ENCODE peak calls at places on chromosomes 7 and 10, in six cellular contexts. One of them, this sample, is unnamed.

GRCh38 chr10:84895541-84895940 is 567.2 kb downstream of the CCSER2 start:
- DNase-seq in A549: no peak
- DNase-seq in H1: no peak
- DNase-seq in SK-N-SH: no peak
- DNase-seq in K562: no peak
- DNase-seq in HepG2: no peak
- DNase-seq in this sample: no peak

GRCh38 chr10:91590904-91591791 is 41.7 kb downstream of the PPP1R3C start:
- DNase-seq in A549: peak; percentile 66
- DNase-seq in H1: no peak
- DNase-seq in SK-N-SH: peak; percentile 73
- DNase-seq in K562: peak; percentile 67
- DNase-seq in HepG2: no peak
- DNase-seq in this sample: no peak

GRCh38 chr10:106175760-106176377 is 988.6 kb downstream of the SORCS1 start:
- DNase-seq in A549: no peak
- DNase-seq in H1: no peak
- DNase-seq in SK-N-SH: no peak
- DNase-seq in K562: no peak
- DNase-seq in HepG2: no peak
- DNase-seq in this sample: no peak

GRCh38 chr7:4040031-4040928 is 641.8 kb upstream of the FOXK1 start:
- DNase-seq in A549: no peak
- DNase-seq in H1: peak; percentile 70
- DNase-seq in SK-N-SH: peak; percentile 7
- DNase-seq in K562: no peak
- DNase-seq in HepG2: no peak
- DNase-seq in this sample: no peak

GRCh38 chr10:78849115-78849514 is 219.7 kb upstream of the ZMIZ1 start:
- DNase-seq in A549: no peak
- DNase-seq in H1: no peak
- DNase-seq in SK-N-SH: no peak
- DNase-seq in K562: peak; percentile 15
- DNase-seq in HepG2: no peak
- DNase-seq in this sample: no peak

GRCh38 chr7:101870361-101871062 is 53.1 kb downstream of the CUX1 start:
- DNase-seq in A549: peak; percentile 32
- DNase-seq in H1: no peak
- DNase-seq in SK-N-SH: peak; percentile 54
- DNase-seq in K562: peak; percentile 57
- DNase-seq in HepG2: peak; percentile 28
- DNase-seq in this sample: no peak

GRCh38 chr10:50600286-50600685 is 23.5 kb downstream of the SGMS1 start:
- DNase-seq in A549: no peak
- DNase-seq in H1: no peak
- DNase-seq in SK-N-SH: no peak
- DNase-seq in K562: no peak
- DNase-seq in HepG2: no peak
- DNase-seq in this sample: no peak

GRCh38 chr10:102157224-102157623 is 5.0 kb downstream of the NOLC1 start:
- DNase-seq in A549: no peak
- DNase-seq in H1: no peak
- DNase-seq in SK-N-SH: no peak
- DNase-seq in K562: no peak
- DNase-seq in HepG2: no peak
- DNase-seq in this sample: no peak

GRCh38 chr7:80136276-80137045 is 1.8 kb downstream of the GNAI1 start:
- DNase-seq in A549: no peak
- DNase-seq in H1: no peak
- DNase-seq in SK-N-SH: no peak
- DNase-seq in K562: no peak
- DNase-seq in HepG2: no peak
- DNase-seq in this sample: no peak

GRCh38 chr10:70480254-70480861 is 1.8 kb downstream of the PALD1 start:
- DNase-seq in A549: no peak
- DNase-seq in H1: peak; percentile 47
- DNase-seq in SK-N-SH: no peak
- DNase-seq in K562: no peak
- DNase-seq in HepG2: no peak
- DNase-seq in this sample: no peak

GRCh38 chr7:490461-491291 is 29.0 kb downstream of the PDGFA start:
- DNase-seq in A549: no peak
- DNase-seq in H1: no peak
- DNase-seq in SK-N-SH: no peak
- DNase-seq in K562: no peak
- DNase-seq in HepG2: no peak
- DNase-seq in this sample: peak; percentile 8

GRCh38 chr7:30841801-30842541 is 69.7 kb upstream of the AQP1 start:
- DNase-seq in A549: no peak
- DNase-seq in H1: no peak
- DNase-seq in SK-N-SH: no peak
- DNase-seq in K562: no peak
- DNase-seq in HepG2: no peak
- DNase-seq in this sample: no peak

GRCh38 chr10:113648478-113648877 is 15.4 kb downstream of the NRAP start:
- DNase-seq in A549: no peak
- DNase-seq in H1: no peak
- DNase-seq in SK-N-SH: no peak
- DNase-seq in K562: no peak
- DNase-seq in HepG2: no peak
- DNase-seq in this sample: no peak

GRCh38 chr10:43076876-43077420 is at the start of gene RET:
- DNase-seq in A549: peak; percentile 65
- DNase-seq in H1: peak; percentile 72
- DNase-seq in SK-N-SH: peak; percentile 98
- DNase-seq in K562: peak; percentile 40
- DNase-seq in HepG2: no peak
- DNase-seq in this sample: no peak

GRCh38 chr7:100710452-100710851 is 4.5 kb downstream of the POP7 start:
- DNase-seq in A549: no peak
- DNase-seq in H1: no peak
- DNase-seq in SK-N-SH: no peak
- DNase-seq in K562: no peak
- DNase-seq in HepG2: no peak
- DNase-seq in this sample: no peak

GRCh38 chr7:137878333-137878961 is 31.7 kb upstream of the DGKI start:
- DNase-seq in A549: no peak
- DNase-seq in H1: no peak
- DNase-seq in SK-N-SH: no peak
- DNase-seq in K562: peak; percentile 54
- DNase-seq in HepG2: no peak
- DNase-seq in this sample: no peak

GRCh38 chr10:103739039-103739764 is 116.2 kb downstream of the SH3PXD2A start:
- DNase-seq in A549: no peak
- DNase-seq in H1: no peak
- DNase-seq in SK-N-SH: no peak
- DNase-seq in K562: no peak
- DNase-seq in HepG2: no peak
- DNase-seq in this sample: no peak

GRCh38 chr10:90872648-90873020 is 860 bp downstream of the RPP30 start:
- DNase-seq in A549: no peak
- DNase-seq in H1: no peak
- DNase-seq in SK-N-SH: no peak
- DNase-seq in K562: peak; percentile 8
- DNase-seq in HepG2: no peak
- DNase-seq in this sample: no peak

GRCh38 chr10:61810263-61810662 is 91.2 kb upstream of the ARID5B start:
- DNase-seq in A549: no peak
- DNase-seq in H1: no peak
- DNase-seq in SK-N-SH: no peak
- DNase-seq in K562: no peak
- DNase-seq in HepG2: no peak
- DNase-seq in this sample: no peak

GRCh38 chr7:135946289-135947055 is 30.7 kb downstream of the MTPN start:
- DNase-seq in A549: no peak
- DNase-seq in H1: no peak
- DNase-seq in SK-N-SH: no peak
- DNase-seq in K562: no peak
- DNase-seq in HepG2: no peak
- DNase-seq in this sample: no peak

GRCh38 chr7:27193335-27194001 is 6.4 kb downstream of the HOXA13 start:
- DNase-seq in A549: no peak
- DNase-seq in H1: peak; percentile 49
- DNase-seq in SK-N-SH: no peak
- DNase-seq in K562: no peak
- DNase-seq in HepG2: no peak
- DNase-seq in this sample: no peak

GRCh38 chr10:75396861-75397570 is 4.5 kb downstream of the ZNF503 start:
- DNase-seq in A549: no peak
- DNase-seq in H1: peak; percentile 67
- DNase-seq in SK-N-SH: no peak
- DNase-seq in K562: no peak
- DNase-seq in HepG2: no peak
- DNase-seq in this sample: no peak

GRCh38 chr7:142440219-142441073 is 182.6 kb upstream of the PRSS58 start:
- DNase-seq in A549: no peak
- DNase-seq in H1: no peak
- DNase-seq in SK-N-SH: no peak
- DNase-seq in K562: no peak
- DNase-seq in HepG2: peak; percentile 4
- DNase-seq in this sample: no peak

GRCh38 chr10:102375867-102376266 is 19.6 kb upstream of the NFKB2 start:
- DNase-seq in A549: no peak
- DNase-seq in H1: no peak
- DNase-seq in SK-N-SH: no peak
- DNase-seq in K562: no peak
- DNase-seq in HepG2: no peak
- DNase-seq in this sample: no peak

GRCh38 chr10:93999401-93999851 is 5.7 kb downstream of the PLCE1 start:
- DNase-seq in A549: no peak
- DNase-seq in H1: no peak
- DNase-seq in SK-N-SH: peak; percentile 60
- DNase-seq in K562: no peak
- DNase-seq in HepG2: no peak
- DNase-seq in this sample: no peak

GRCh38 chr10:100184426-100185219 is 1.2 kb downstream of the ERLIN1 start:
- DNase-seq in A549: peak; percentile 25
- DNase-seq in H1: no peak
- DNase-seq in SK-N-SH: peak; percentile 46
- DNase-seq in K562: peak; percentile 62
- DNase-seq in HepG2: peak; percentile 35
- DNase-seq in this sample: no peak

GRCh38 chr7:1267016-1267900 is 34.6 kb downstream of the UNCX start:
- DNase-seq in A549: no peak
- DNase-seq in H1: no peak
- DNase-seq in SK-N-SH: no peak
- DNase-seq in K562: no peak
- DNase-seq in HepG2: no peak
- DNase-seq in this sample: no peak

GRCh38 chr10:92757720-92758119 is 68.0 kb downstream of the HHEX start:
- DNase-seq in A549: no peak
- DNase-seq in H1: no peak
- DNase-seq in SK-N-SH: no peak
- DNase-seq in K562: peak; percentile 52
- DNase-seq in HepG2: no peak
- DNase-seq in this sample: no peak

GRCh38 chr10:46544989-46545791 is 11.3 kb downstream of the GPRIN2 start:
- DNase-seq in A549: peak; percentile 89
- DNase-seq in H1: no peak
- DNase-seq in SK-N-SH: peak; percentile 62
- DNase-seq in K562: peak; percentile 50
- DNase-seq in HepG2: no peak
- DNase-seq in this sample: no peak

DNA sequence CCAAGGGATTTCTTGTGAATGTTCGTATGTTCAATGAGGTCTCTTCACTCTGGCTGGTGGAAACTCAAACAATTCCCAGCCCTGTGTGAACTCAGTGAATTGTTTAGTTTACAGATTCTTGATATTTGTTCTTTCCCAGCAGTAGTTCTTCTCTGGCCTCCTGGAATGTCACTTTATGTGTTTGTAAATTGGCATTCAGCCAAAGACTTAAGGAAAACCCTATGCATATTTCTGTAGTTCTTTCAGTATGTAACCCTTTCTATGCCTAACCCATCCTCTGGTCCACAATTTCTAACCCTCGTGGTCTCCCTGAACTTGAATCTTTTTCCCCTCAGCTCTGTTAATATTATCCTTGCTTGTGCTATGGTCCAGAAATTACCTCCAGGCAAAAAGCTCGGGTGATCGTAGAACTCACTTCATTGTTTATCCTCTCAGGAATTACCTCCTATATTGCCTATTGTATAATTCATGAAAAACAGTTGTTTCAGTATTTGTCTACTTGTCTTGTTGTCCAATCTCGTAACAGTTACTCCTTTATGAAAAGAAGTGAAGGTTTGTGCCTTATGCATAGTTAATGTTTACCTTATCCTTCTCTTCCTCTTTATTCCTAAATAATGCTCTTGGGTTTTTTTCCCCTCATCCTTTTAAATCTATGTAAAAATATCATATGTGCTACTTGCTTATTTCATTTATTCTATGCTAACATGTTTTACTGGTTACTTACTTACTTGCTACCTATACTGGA is 23.7 kb upstream of the AGR3 start:
- DNase-seq in A549: no peak
- DNase-seq in H1: no peak
- DNase-seq in SK-N-SH: no peak
- DNase-seq in K562: no peak
- DNase-seq in HepG2: peak; percentile 52
- DNase-seq in this sample: no peak
- TF ChIP-seq CHD2 in A549: no peak
- TF ChIP-seq CHD2 in H1: no peak
- TF ChIP-seq CHD2 in SK-N-SH: no peak
- TF ChIP-seq CHD2 in K562: no peak
- TF ChIP-seq CHD2 in HepG2: no peak
- TF ChIP-seq CHD2 in this sample: no peak

GRCh38 chr10:112208292-112208691 is 24.7 kb upstream of the GPAM start:
- DNase-seq in A549: no peak
- DNase-seq in H1: no peak
- DNase-seq in SK-N-SH: no peak
- DNase-seq in K562: no peak
- DNase-seq in HepG2: no peak
- DNase-seq in this sample: no peak
- TF ChIP-seq RFX5 in A549: no peak
- TF ChIP-seq RFX5 in H1: no peak
- TF ChIP-seq RFX5 in SK-N-SH: no peak
- TF ChIP-seq RFX5 in K562: no peak
- TF ChIP-seq RFX5 in HepG2: no peak
- TF ChIP-seq RFX5 in this sample: no peak

GRCh38 chr10:52879181-52879607 is 106.6 kb upstream of the MBL2 start:
- DNase-seq in A549: no peak
- DNase-seq in H1: no peak
- DNase-seq in SK-N-SH: no peak
- DNase-seq in K562: no peak
- DNase-seq in HepG2: no peak
- DNase-seq in this sample: no peak
- TF ChIP-seq CHD2 in A549: no peak
- TF ChIP-seq CHD2 in H1: no peak
- TF ChIP-seq CHD2 in SK-N-SH: no peak
- TF ChIP-seq CHD2 in K562: no peak
- TF ChIP-seq CHD2 in HepG2: no peak
- TF ChIP-seq CHD2 in this sample: no peak

DNA sequence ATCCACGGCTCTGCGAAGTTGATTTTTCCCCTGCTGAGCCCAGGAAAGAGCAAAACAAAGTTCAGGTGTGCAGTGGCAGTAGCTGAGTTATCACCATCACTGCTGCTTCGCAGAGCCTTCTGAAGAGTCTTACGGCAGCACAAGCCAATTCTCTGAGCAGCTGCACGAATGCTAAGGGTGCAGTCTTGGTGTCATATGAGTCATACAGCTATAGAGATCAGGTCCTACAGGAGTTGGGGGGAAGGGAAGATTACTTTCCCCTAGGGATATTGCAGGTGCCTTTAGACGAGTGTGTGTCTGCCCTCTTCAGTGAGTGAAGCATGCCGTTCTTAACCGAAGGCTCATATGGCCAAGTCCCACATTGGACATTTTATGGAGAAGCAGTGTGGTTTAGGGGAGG is 227.8 kb downstream of the CELF2 start:
- DNase-seq in A549: no peak
- DNase-seq in H1: no peak
- DNase-seq in SK-N-SH: no peak
- DNase-seq in K562: peak; percentile 17
- DNase-seq in HepG2: no peak
- DNase-seq in this sample: peak; percentile 84
- TF ChIP-seq RFX5 in A549: no peak
- TF ChIP-seq RFX5 in H1: no peak
- TF ChIP-seq RFX5 in SK-N-SH: no peak
- TF ChIP-seq RFX5 in K562: no peak
- TF ChIP-seq RFX5 in HepG2: no peak
- TF ChIP-seq RFX5 in this sample: no peak